ENCODE peak calls at places on chromosome 15, in four cellular contexts. I is NCI-H774, Q is anterior cingulate cortex, F is globus pallidus. A is an unnamed sample.
A peak's percentile ranks its signal among the peaks of the same experiment; 100 is the strongest.

GRCh38 chr15:75904241-75904631 is 558 bp downstream of the FBXO22 start:
- DNase-seq in I (peak; percentile 28), Q (no peak), F (peak; percentile 4), A (peak; percentile 23)

GRCh38 chr15:74227968-74228722 is 8.0 kb upstream of the CCDC33 start:
- DNase-seq in I (no peak), Q (no peak), F (no peak), A (no peak)

GRCh38 chr15:91965501-91966180 is 112.1 kb downstream of the SLCO3A1 start:
- DNase-seq in I (no peak), Q (no peak), F (no peak), A (peak; percentile 46)

GRCh38 chr15:77541421-77542181 is 91.1 kb downstream of the LINGO1 start:
- DNase-seq in I (no peak), Q (no peak), F (peak; percentile 70), A (peak; percentile 27)

GRCh38 chr15:36701336-36701735 is 121.9 kb downstream of the CDIN1 start:
- DNase-seq in I (no peak), Q (no peak), F (no peak), A (no peak)

GRCh38 chr15:77138167-77138522 is 67.2 kb upstream of the TSPAN3 start:
- DNase-seq in I (no peak), Q (no peak), F (no peak), A (no peak)

GRCh38 chr15:75648156-75649000 is 666 bp downstream of the SNX33 start:
- DNase-seq in I (no peak), Q (peak; percentile 32), F (no peak), A (peak; percentile 36)

GRCh38 chr15:67741313-67741712 is 84.0 kb upstream of the SKOR1 start:
- DNase-seq in I (no peak), Q (no peak), F (no peak), A (no peak)